ENCODE peak calls at places on chromosomes 11 and 22, in six cellular contexts. P is EH; E is prostate gland; K is activated CD4-positive, CD25-positive, alpha-beta regulatory T cell; F is ELR; I is GM18507. X is an unnamed sample.

GRCh38 chr22:18063311-18063710 is 14.5 kb upstream of the PEX26 start:
- DNase-seq in P (peak; percentile 94), F (peak; percentile 99), I (no peak), K (no peak), E (no peak), X (no peak)

GRCh38 chr11:122213111-122213510 is 97.1 kb upstream of the BLID start:
- DNase-seq in E (no peak), I (no peak), F (no peak), K (no peak), P (no peak), X (no peak)

GRCh38 chr11:46489668-46490560 is 98.3 kb upstream of the CHRM4 start:
- DNase-seq in E (no peak), P (peak; percentile 62), F (peak; percentile 71), I (no peak), K (no peak), X (peak; percentile 60)

GRCh38 chr22:36365020-36365411 is 22.8 kb downstream of the MYH9 start:
- DNase-seq in I (no peak), K (peak; percentile 70), P (peak; percentile 96), E (no peak), F (peak; percentile 100), X (peak; percentile 93)

GRCh38 chr11:118171274-118172062 is 5.0 kb downstream of the SCN2B start:
- DNase-seq in I (peak; percentile 70), P (peak; percentile 56), F (peak; percentile 60), K (peak; percentile 55), E (peak; percentile 69), X (peak; percentile 67)

GRCh38 chr11:32884770-32885384 is 7.7 kb upstream of the QSER1 start:
- DNase-seq in E (no peak), I (no peak), F (peak; percentile 42), P (peak; percentile 40), K (no peak), X (peak; percentile 26)

GRCh38 chr11:58900479-58901420 is 38.5 kb upstream of the GLYATL1 start:
- DNase-seq in K (no peak), I (no peak), E (peak; percentile 70), F (peak; percentile 71), P (peak; percentile 73), X (peak; percentile 77)

GRCh38 chr11:94840209-94840608 is 72.1 kb downstream of the AMOTL1 start:
- DNase-seq in I (no peak), P (peak; percentile 31), F (no peak), K (no peak), E (no peak), X (no peak)

GRCh38 chr22:31556627-31557203 is 60.4 kb downstream of the SFI1 start:
- DNase-seq in P (peak; percentile 55), E (peak; percentile 10), F (peak; percentile 64), K (no peak), I (no peak), X (peak; percentile 47)

X was measured in MCF 10A.